ENCODE peak calls at places on chromosomes 12 and 14, in nine cellular contexts. M, Q, Z, I, D, B, H, F and K are unnamed samples.

GRCh38 chr14:93019367-93019843 is 96.3 kb downstream of the ITPK1 start:
- DNase-seq in M (no peak), Q (no peak), Z (no peak), I (no peak), D (no peak), B (no peak), H (no peak), F (peak), K (no peak)

GRCh38 chr14:78752789-78753188 is 582.6 kb downstream of the NRXN3 start:
- DNase-seq in M (no peak), Q (no peak), Z (no peak), I (no peak), D (no peak), B (peak), H (no peak), F (no peak), K (no peak)

GRCh38 chr12:29921307-29921706 is 137.6 kb upstream of the TMTC1 start:
- DNase-seq in M (no peak), Q (peak), Z (no peak), I (no peak), D (no peak), B (no peak), H (no peak), F (peak), K (no peak)

GRCh38 chr12:22935090-22935489 is 310.1 kb downstream of the ETNK1 start:
- DNase-seq in M (no peak), Q (no peak), Z (no peak), I (peak), D (no peak), B (no peak), H (no peak), F (no peak), K (no peak)

GRCh38 chr14:47919994-47920393 is 244.6 kb upstream of the MDGA2 start:
- DNase-seq in M (no peak), Q (no peak), Z (no peak), I (no peak), D (no peak), B (no peak), H (no peak), F (no peak), K (no peak)

GRCh38 chr12:114835031-114835430 is 151.1 kb upstream of the TBX3 start:
- DNase-seq in M (no peak), Q (no peak), Z (no peak), I (no peak), D (no peak), B (no peak), H (no peak), F (no peak), K (no peak)

GRCh38 chr12:65660096-65660495 is 164.2 kb upstream of the HMGA2 start:
- DNase-seq in M (no peak), Q (no peak), Z (no peak), I (no peak), D (no peak), B (no peak), H (no peak), F (no peak), K (no peak)

GRCh38 chr12:22856120-22856699 is 231.2 kb downstream of the ETNK1 start:
- DNase-seq in M (peak), Q (peak), Z (peak), I (peak), D (peak), B (peak), H (no peak), F (peak), K (no peak)

GRCh38 chr12:95762123-95762785 is 28.3 kb downstream of the NTN4 start:
- DNase-seq in M (no peak), Q (no peak), Z (no peak), I (no peak), D (no peak), B (no peak), H (no peak), F (peak), K (no peak)

GRCh38 chr14:51283402-51283825 is 43.4 kb downstream of the TMX1 start:
- DNase-seq in M (peak), Q (peak), Z (peak), I (peak), D (peak), B (peak), H (no peak), F (peak), K (no peak)

GRCh38 chr12:6758511-6758910 is 5.6 kb upstream of the MLF2 start:
- DNase-seq in M (no peak), Q (no peak), Z (no peak), I (peak), D (no peak), B (no peak), H (no peak), F (no peak), K (no peak)

GRCh38 chr14:103372552-103373304 is 12.5 kb upstream of the MARK3 start:
- DNase-seq in M (peak), Q (peak), Z (no peak), I (peak), D (peak), B (peak), H (no peak), F (peak), K (no peak)

GRCh38 chr14:61526405-61527312 is 168.7 kb upstream of the HIF1A start:
- DNase-seq in M (no peak), Q (no peak), Z (no peak), I (no peak), D (no peak), B (no peak), H (no peak), F (peak), K (no peak)

GRCh38 chr12:72570601-72571000 is 298.4 kb downstream of the TRHDE start:
- DNase-seq in M (no peak), Q (peak), Z (peak), I (peak), D (no peak), B (peak), H (no peak), F (peak), K (no peak)

GRCh38 chr12:72230589-72230988 is 41.6 kb upstream of the TRHDE start:
- DNase-seq in M (no peak), Q (no peak), Z (no peak), I (no peak), D (no peak), B (no peak), H (no peak), F (no peak), K (no peak)

GRCh38 chr14:61406198-61406597 is 84.8 kb downstream of the PRKCH start:
- DNase-seq in M (no peak), Q (no peak), Z (peak), I (peak), D (no peak), B (no peak), H (no peak), F (no peak), K (no peak)

GRCh38 chr12:118189761-118190181 is 53.8 kb downstream of the PEBP1 start:
- DNase-seq in M (no peak), Q (no peak), Z (peak), I (peak), D (no peak), B (no peak), H (no peak), F (no peak), K (no peak)

GRCh38 chr14:104751539-104752337 is 1.2 kb upstream of the SIVA1 start:
- DNase-seq in M (peak), Q (no peak), Z (peak), I (no peak), D (no peak), B (no peak), H (no peak), F (no peak), K (peak)

GRCh38 chr12:52496054-52496453 is 3.0 kb upstream of the KRT6A start:
- DNase-seq in M (no peak), Q (no peak), Z (no peak), I (no peak), D (no peak), B (no peak), H (no peak), F (no peak), K (no peak)

GRCh38 chr12:50981319-50982239 is 29.2 kb downstream of the HIGD1C start:
- DNase-seq in M (peak), Q (no peak), Z (no peak), I (no peak), D (no peak), B (no peak), H (no peak), F (peak), K (no peak)

GRCh38 chr12:121364657-121365265 is 12.6 kb upstream of the ANAPC5 start:
- DNase-seq in M (no peak), Q (no peak), Z (no peak), I (no peak), D (no peak), B (no peak), H (no peak), F (no peak), K (peak)

GRCh38 chr12:53618340-53618739 is 7.8 kb downstream of the ATF7 start:
- DNase-seq in M (no peak), Q (no peak), Z (no peak), I (no peak), D (no peak), B (no peak), H (no peak), F (no peak), K (no peak)

GRCh38 chr12:92324849-92325500 is 179.3 kb upstream of the BTG1 start:
- DNase-seq in M (no peak), Q (no peak), Z (no peak), I (no peak), D (no peak), B (no peak), H (no peak), F (no peak), K (no peak)

GRCh38 chr12:63961543-63961942 is 117.0 kb downstream of the SRGAP1 start:
- DNase-seq in M (no peak), Q (no peak), Z (no peak), I (no peak), D (no peak), B (no peak), H (no peak), F (no peak), K (no peak)

GRCh38 chr12:92210062-92210461 is 64.4 kb upstream of the BTG1 start:
- DNase-seq in M (no peak), Q (no peak), Z (no peak), I (no peak), D (no peak), B (no peak), H (peak), F (no peak), K (no peak)

GRCh38 chr14:27605298-27605697 is 1007.5 kb upstream of the NOVA1 start:
- DNase-seq in M (no peak), Q (no peak), Z (no peak), I (peak), D (no peak), B (no peak), H (no peak), F (no peak), K (no peak)

GRCh38 chr14:106346084-106346483 is 819.7 kb downstream of the TMEM121 start:
- DNase-seq in M (no peak), Q (no peak), Z (no peak), I (no peak), D (no peak), B (no peak), H (no peak), F (no peak), K (no peak)

GRCh38 chr12:2642896-2643425 is 151.8 kb upstream of the FKBP4 start:
- DNase-seq in M (no peak), Q (no peak), Z (no peak), I (no peak), D (no peak), B (no peak), H (no peak), F (no peak), K (no peak)

GRCh38 chr12:89179983-89180382 is 172.3 kb downstream of the DUSP6 start:
- DNase-seq in M (no peak), Q (no peak), Z (peak), I (no peak), D (no peak), B (peak), H (no peak), F (no peak), K (peak)

GRCh38 chr12:71938728-71939385 is at the start of gene TPH2:
- DNase-seq in M (peak), Q (peak), Z (peak), I (peak), D (no peak), B (peak), H (no peak), F (peak), K (peak)

GRCh38 chr14:41548666-41549065 is 58.0 kb upstream of the LRFN5 start:
- DNase-seq in M (no peak), Q (no peak), Z (no peak), I (no peak), D (no peak), B (no peak), H (no peak), F (no peak), K (no peak)

GRCh38 chr14:89509891-89510290 is 92.9 kb upstream of the FOXN3 start:
- DNase-seq in M (no peak), Q (no peak), Z (no peak), I (no peak), D (no peak), B (no peak), H (no peak), F (no peak), K (no peak)

GRCh38 chr14:34912182-34912581 is 37.0 kb upstream of the BAZ1A start:
- DNase-seq in M (no peak), Q (no peak), Z (no peak), I (peak), D (no peak), B (peak), H (no peak), F (peak), K (no peak)

GRCh38 chr14:99382781-99383456 is 97.7 kb downstream of the SETD3 start:
- DNase-seq in M (no peak), Q (no peak), Z (no peak), I (no peak), D (no peak), B (peak), H (no peak), F (no peak), K (no peak)

GRCh38 chr12:76303365-76303764 is 44.9 kb downstream of the BBS10 start:
- DNase-seq in M (no peak), Q (no peak), Z (no peak), I (no peak), D (no peak), B (no peak), H (no peak), F (no peak), K (no peak)

GRCh38 chr14:22606380-22606779 is 8.3 kb downstream of the ABHD4 start:
- DNase-seq in M (no peak), Q (no peak), Z (no peak), I (no peak), D (no peak), B (peak), H (no peak), F (peak), K (no peak)

GRCh38 chr12:123995023-123995422 is 22.0 kb downstream of the ZNF664 start:
- DNase-seq in M (no peak), Q (no peak), Z (no peak), I (no peak), D (no peak), B (no peak), H (no peak), F (no peak), K (no peak)
- TF ChIP-seq REST in M (no peak), Q (no peak), Z (no peak), I (no peak), D (no peak), B (no peak), H (no peak), F (no peak), K (no peak)

DNA sequence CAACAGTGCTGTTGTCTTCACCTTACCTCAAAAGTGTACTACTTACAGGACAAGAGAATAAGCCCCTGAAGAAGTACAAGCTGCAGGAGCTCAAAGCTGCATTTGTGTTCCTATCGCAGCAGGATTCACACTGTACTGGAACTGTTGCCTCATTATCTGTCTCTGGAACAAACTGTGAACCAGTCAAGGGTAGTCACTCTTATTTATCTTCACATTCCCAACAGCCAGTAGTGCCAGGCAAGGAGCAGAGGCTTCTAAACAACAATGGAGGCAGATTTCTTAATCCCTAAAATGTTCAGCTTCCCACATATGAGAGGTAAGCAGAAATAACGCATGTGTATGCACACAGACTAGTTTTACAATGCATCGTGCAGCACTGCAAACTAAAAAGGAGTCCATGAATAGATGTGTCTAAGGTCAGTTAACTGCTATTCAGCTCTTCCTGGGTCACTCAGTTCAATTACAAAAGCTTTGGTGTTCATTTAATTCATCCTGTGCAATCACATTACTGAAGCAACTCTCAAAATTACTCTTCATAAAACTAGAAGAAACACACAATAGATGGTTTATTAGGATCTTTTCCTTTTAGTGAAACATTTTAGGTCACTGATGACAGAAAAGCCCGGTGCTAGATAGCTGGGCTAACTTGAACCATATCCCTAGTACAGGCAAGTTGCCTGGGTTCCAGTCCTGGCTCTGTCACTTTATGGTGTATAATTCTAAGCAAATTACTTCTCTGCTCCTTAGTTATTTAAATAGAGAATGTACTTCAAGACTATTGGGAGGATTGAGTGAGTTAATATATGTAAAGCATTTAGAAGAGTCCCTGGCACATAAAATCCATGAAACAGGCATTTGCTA is 2.7 kb downstream of the APPL2 start:
- DNase-seq in M (no peak), Q (no peak), Z (no peak), I (no peak), D (no peak), B (no peak), H (no peak), F (no peak), K (no peak)
- TF ChIP-seq REST in M (no peak), Q (no peak), Z (no peak), I (no peak), D (no peak), B (no peak), H (no peak), F (no peak), K (no peak)

DNA sequence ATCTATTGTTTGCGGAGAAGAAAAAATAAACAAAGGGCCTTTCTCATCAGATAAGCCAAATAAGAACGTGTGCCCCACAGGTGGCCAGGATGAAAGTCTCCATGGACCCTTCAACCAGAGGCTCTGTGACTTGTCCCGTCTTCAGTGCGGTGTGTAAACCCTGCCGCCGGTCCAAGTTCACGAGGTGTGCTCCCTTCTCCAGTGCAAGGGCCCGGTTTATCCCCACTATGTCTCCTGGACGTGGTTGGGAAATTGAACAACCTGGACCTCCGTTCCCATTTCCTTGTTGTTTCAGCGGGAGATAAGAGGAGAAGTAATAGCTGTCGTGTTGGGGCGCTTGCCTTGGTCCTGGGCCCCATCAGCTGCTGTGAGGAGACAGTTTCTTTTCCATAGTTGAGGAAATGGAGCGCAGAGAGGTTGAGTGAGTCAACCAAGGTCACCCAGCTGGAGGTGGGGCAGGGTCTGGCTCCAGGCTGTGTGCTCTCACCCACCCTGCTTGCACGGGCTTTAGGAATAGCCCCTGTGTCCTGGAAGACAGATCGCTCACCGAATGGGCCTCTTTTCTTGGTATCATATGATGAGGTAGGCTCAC is 165.5 kb upstream of the RTL1 start:
- DNase-seq in M (no peak), Q (no peak), Z (no peak), I (no peak), D (no peak), B (no peak), H (no peak), F (no peak), K (no peak)
- TF ChIP-seq REST in M (no peak), Q (no peak), Z (no peak), I (no peak), D (no peak), B (no peak), H (no peak), F (no peak), K (no peak)

GRCh38 chr12:62933220-62933870 is 1.6 kb downstream of the PPM1H start:
- DNase-seq in M (peak), Q (no peak), Z (peak), I (peak), D (no peak), B (peak), H (no peak), F (peak), K (no peak)
- TF ChIP-seq REST in M (no peak), Q (no peak), Z (no peak), I (no peak), D (no peak), B (no peak), H (no peak), F (no peak), K (no peak)